ENCODE peak calls at places on chromosome 18, in seven cellular contexts. O is D341Med, Y is A172, F is cardiac muscle cell, A is AG08396, W is ELR, L is naive B cell. G is an unnamed sample.

GRCh38 chr18:78582131-78582789 is 397.4 kb upstream of the SALL3 start:
- DNase-seq in Y (no peak), O (no peak), W (no peak), F (no peak), L (no peak), A (no peak), G (peak)

GRCh38 chr18:35241523-35241804 is 630 bp downstream of the ZNF397 start:
- DNase-seq in O (no peak), Y (no peak), L (peak), A (no peak), F (no peak), W (no peak), G (no peak)

GRCh38 chr18:13562494-13563029 is 163.8 kb downstream of the FAM210A start:
- DNase-seq in A (no peak), F (peak), W (no peak), L (peak), Y (no peak), O (no peak), G (no peak)

GRCh38 chr18:6521804-6522418 is 107.2 kb upstream of the L3MBTL4 start:
- DNase-seq in W (peak), Y (peak), F (peak), A (no peak), O (peak), L (no peak), G (no peak)

GRCh38 chr18:50240083-50240563 is 26.2 kb downstream of the CFAP53 start:
- DNase-seq in A (no peak), L (no peak), O (no peak), W (peak), F (no peak), Y (peak), G (no peak)

GRCh38 chr18:34709631-34710429 is at the start of gene DTNA:
- DNase-seq in L (no peak), W (peak), Y (peak), A (peak), O (no peak), F (peak), G (no peak)

GRCh38 chr18:12657048-12657848 is 659 bp downstream of the SPIRE1 start:
- DNase-seq in Y (no peak), W (peak), A (peak), O (peak), F (peak), L (peak), G (no peak)

GRCh38 chr18:75779910-75780309 is 352.4 kb upstream of the SMIM21 start:
- DNase-seq in W (no peak), O (peak), Y (no peak), F (no peak), L (no peak), A (no peak), G (no peak)

GRCh38 chr18:46042571-46043123 is 29.4 kb downstream of the PSTPIP2 start:
- DNase-seq in O (no peak), A (peak), F (no peak), Y (peak), W (no peak), L (no peak), G (no peak)

GRCh38 chr18:55713707-55714106 is 125.7 kb upstream of the TCF4 start:
- DNase-seq in A (no peak), L (no peak), O (no peak), Y (no peak), W (no peak), F (no peak), G (no peak)

G was measured in cardiac septum.